ENCODE peak calls at places on chromosomes 2 and 18, in five cellular contexts. O is cardiac muscle cell, L is fibroblast of mammary gland, U is PC-3, Q is heart left ventricle. Z is an unnamed sample.

GRCh38 chr2:219661955-219662395 is 34.5 kb downstream of the SLC4A3 start:
- DNase-seq in Q (no peak), L (peak; percentile 54), U (peak; percentile 71), O (no peak), Z (no peak)

GRCh38 chr2:74553892-74554820 is at the start of the genes DOK1 and LOXL3:
- DNase-seq in U (peak; percentile 36), Q (peak; percentile 95), L (peak; percentile 84), O (peak; percentile 92), Z (peak; percentile 83)

GRCh38 chr18:14089781-14090180 is 42.5 kb downstream of the ZNF519 start:
- DNase-seq in L (peak; percentile 2), Q (peak; percentile 62), U (peak; percentile 35), O (no peak), Z (no peak)

GRCh38 chr2:239762742-239763269 is 262.3 kb downstream of the NDUFA10 start:
- DNase-seq in U (no peak), O (no peak), L (no peak), Q (no peak), Z (no peak)

GRCh38 chr2:23624378-23624777 is 239.4 kb downstream of the KLHL29 start:
- DNase-seq in L (peak; percentile 28), Q (peak; percentile 20), U (peak; percentile 67), O (no peak), Z (no peak)

GRCh38 chr2:239186516-239186915 is 214.3 kb downstream of the HDAC4 start:
- DNase-seq in O (no peak), Q (no peak), L (no peak), U (no peak), Z (no peak)

GRCh38 chr18:37299471-37300304 is 265.9 kb downstream of the CELF4 start:
- DNase-seq in O (peak; percentile 48), Q (peak; percentile 85), U (peak; percentile 80), L (peak; percentile 96), Z (no peak)

GRCh38 chr2:74886251-74886650 is 52.3 kb downstream of the HK2 start:
- DNase-seq in U (no peak), L (no peak), O (no peak), Q (no peak), Z (no peak)

GRCh38 chr18:13217466-13217961 is 1.0 kb upstream of the LDLRAD4 start:
- DNase-seq in O (peak; percentile 70), L (peak; percentile 7), Q (peak; percentile 86), U (no peak), Z (peak; percentile 40)

GRCh38 chr18:80196528-80197320 is 50.6 kb downstream of the PARD6G start:
- DNase-seq in L (peak; percentile 28), U (no peak), Q (no peak), O (no peak), Z (no peak)

GRCh38 chr2:228599781-228600180 is 418.3 kb upstream of the SPHKAP start:
- DNase-seq in U (no peak), Q (no peak), L (peak; percentile 52), O (no peak), Z (no peak)

GRCh38 chr18:56756971-56757370 is 105.8 kb downstream of the WDR7 start:
- DNase-seq in U (no peak), L (no peak), O (peak; percentile 2), Q (no peak), Z (no peak)

GRCh38 chr2:238864207-238865014 is 16.5 kb downstream of the TWIST2 start:
- DNase-seq in U (peak; percentile 96), L (peak; percentile 99), Q (peak; percentile 80), O (no peak), Z (no peak)

GRCh38 chr18:77472486-77472885 is 222.8 kb downstream of the GALR1 start:
- DNase-seq in Q (no peak), L (no peak), U (no peak), O (no peak), Z (no peak)

GRCh38 chr18:77977331-77977730 is 727.7 kb downstream of the GALR1 start:
- DNase-seq in O (no peak), U (no peak), Q (no peak), L (no peak), Z (no peak)

GRCh38 chr2:64328415-64328722 is 125.6 kb upstream of the LGALSL start:
- DNase-seq in O (peak; percentile 39), L (no peak), Q (no peak), U (no peak), Z (no peak)

GRCh38 chr2:7225848-7226247 is 308.6 kb downstream of the RNF144A start:
- DNase-seq in O (no peak), Q (no peak), U (no peak), L (no peak), Z (no peak)

GRCh38 chr2:138321458-138321857 is 180.1 kb upstream of the SPOPL start:
- DNase-seq in O (no peak), L (no peak), U (peak; percentile 29), Q (no peak), Z (no peak)

GRCh38 chr2:148273158-148273691 is 252.3 kb downstream of the MBD5 start:
- DNase-seq in O (no peak), L (no peak), Q (no peak), U (no peak), Z (no peak)

GRCh38 chr18:57813245-57813644 is 10.1 kb upstream of the ATP8B1 start:
- DNase-seq in O (no peak), U (peak; percentile 95), L (peak; percentile 94), Q (no peak), Z (no peak)

GRCh38 chr2:15311201-15311882 is 249.8 kb downstream of the NBAS start:
- DNase-seq in L (no peak), O (no peak), U (no peak), Q (no peak), Z (no peak)

GRCh38 chr2:179343945-179344279 is 79.3 kb upstream of the SESTD1 start:
- DNase-seq in U (no peak), L (no peak), O (no peak), Q (no peak), Z (no peak)

DNA sequence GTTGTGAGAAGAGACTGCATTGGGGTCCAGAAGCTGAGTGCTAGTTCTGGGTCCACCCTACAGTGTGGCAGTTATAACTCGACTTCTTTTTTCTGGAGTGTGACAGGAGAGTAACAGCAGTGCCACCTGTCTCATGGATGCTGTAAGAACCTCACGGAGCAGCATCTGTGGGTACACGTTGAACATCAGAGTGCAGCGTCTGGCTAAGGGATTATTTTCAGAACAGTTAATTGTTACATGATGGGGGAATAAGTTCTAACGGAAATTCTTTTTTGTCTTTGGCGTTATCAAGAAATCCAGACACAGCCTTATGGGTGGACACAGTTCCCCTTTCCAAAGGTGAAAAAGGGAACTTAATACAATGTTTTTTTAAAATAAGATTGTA is 28.3 kb upstream of the TOGARAM2 start:
- DNase-seq in Q (no peak), L (no peak), U (no peak), O (no peak), Z (no peak)
- TF ChIP-seq CTCF in Q (no peak), L (no peak), U (peak; percentile 50), O (no peak), Z (no peak)

DNA sequence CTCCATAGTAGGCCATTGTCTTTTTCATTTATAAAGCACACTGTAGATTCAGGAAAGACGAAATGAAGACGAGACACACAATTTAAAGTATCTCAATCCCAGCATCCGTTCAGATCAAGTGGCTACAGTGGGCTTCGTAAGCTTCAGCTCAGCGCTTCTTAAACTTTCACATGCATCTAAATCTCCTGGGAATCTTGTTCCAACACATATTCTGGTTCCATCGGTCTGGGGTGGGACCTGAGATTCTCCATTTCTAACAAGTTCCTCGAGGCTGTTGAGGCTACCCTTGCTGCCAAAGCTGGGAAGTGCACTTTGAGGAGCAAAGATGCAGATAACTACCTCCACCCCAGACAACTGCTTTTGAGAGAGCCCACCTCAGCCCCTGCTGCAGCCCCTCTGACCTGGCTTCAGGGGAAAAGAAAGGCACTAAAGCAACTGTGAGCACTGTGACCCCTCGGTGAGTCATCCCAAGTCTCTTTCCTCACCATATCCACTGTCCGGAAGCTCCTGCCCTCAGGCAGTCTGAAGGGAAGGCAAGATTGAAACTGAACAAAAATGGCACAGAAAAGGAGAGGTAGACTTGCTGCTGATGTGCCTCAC is 201.1 kb upstream of the FBXO11 start:
- DNase-seq in Q (no peak), O (no peak), L (peak; percentile 79), U (peak; percentile 91), Z (no peak)
- TF ChIP-seq CTCF in Q (no peak), O (no peak), L (peak; percentile 5), U (no peak), Z (no peak)

DNA sequence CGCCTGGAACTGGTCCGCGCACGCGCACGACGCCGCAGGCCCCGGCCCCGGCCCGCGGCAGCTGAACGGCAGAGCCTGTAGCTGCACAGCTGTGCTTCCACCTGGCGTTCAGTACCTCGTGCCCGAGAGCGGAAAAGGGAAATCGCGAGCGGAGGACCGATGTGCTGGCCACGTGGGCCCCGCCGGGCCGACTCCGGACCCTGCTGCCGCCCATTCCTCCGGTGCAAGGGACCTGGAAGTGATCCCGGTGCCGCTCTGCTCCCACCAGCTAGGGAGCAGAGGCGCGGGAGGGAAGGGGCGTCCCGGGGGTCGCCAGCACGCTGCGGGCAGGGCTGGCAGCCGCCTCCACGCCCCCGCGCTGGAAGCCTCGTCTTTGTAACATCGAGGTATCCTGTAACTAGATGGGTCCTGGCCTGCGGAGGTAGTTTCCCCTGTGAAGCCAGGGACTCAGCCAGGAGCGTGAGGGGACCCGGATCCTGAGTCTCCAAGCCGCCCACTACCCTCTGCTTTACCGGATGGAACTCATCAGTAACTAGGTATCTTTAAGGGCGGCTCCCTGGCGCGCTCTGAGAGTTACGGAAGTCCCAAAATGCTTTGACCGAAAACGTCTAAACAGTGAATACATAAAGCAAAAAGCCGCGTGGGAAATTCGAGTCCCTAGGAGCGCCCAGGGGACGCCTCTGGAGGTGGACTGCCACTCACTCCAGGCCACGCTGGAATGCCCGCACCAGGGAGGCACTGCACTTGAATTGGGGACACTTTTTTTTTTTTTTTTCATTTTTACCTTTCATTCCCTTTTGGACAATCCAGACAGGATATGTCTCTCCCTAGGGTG is 736 bp upstream of the ODC1 start:
- DNase-seq in O (peak; percentile 93), Q (no peak), L (peak; percentile 79), U (peak; percentile 93), Z (peak; percentile 94)
- TF ChIP-seq CTCF in O (peak; percentile 12), Q (no peak), L (no peak), U (peak; percentile 15), Z (no peak)

DNA sequence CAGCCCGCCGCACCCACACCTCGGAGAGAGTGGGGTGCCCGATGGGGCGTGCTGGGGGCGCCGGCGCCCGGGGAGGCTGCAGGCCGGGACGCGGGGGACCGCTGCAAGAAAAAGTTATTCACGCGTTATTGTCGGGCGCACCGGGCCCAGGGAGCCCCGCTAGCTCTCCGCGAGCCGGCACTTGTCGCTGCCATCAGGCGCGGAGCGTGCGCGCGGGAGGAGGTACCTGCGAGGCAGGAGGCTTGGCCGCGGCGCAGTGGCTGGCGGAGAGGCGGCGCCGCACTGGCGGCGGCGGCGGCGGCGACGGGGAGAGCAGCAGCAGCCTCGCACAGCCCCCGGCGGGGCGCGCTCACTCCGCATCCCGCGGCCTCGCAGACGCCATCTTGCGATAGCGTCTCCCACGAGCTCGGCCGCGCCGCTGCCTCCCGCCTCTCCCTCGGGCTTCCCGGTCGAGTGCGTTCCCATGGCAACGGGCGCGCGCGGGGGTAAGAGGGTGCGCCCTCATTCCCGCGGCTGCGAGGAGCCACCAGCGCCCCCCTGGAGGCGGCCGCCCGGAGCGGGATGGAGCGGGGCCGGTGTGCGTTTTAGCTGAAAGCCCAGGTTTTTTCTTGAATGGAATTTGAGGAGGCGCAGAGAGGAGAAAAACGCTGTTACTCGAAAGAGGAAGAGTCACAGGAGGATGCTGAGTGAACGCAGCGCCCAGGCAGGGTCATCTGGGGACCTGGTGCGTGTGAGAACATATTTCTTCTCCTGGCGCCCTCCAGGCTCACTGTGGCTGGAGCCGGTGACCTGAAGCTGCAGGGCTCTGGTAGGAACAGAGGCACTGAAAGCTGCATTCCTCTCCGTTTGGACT is at the start of gene CHN1:
- DNase-seq in O (peak; percentile 88), L (peak; percentile 54), U (peak; percentile 61), Q (peak; percentile 93), Z (peak; percentile 40)
- TF ChIP-seq CTCF in O (peak; percentile 9), L (no peak), U (peak; percentile 38), Q (no peak), Z (no peak)

GRCh38 chr2:16773080-16773713 is 107.6 kb upstream of the CYRIA start:
- DNase-seq in U (peak; percentile 56), O (peak; percentile 77), Q (no peak), L (peak; percentile 52), Z (no peak)
- TF ChIP-seq CTCF in U (peak; percentile 68), O (peak; percentile 54), Q (peak; percentile 31), L (peak; percentile 54), Z (peak; percentile 35)